ENCODE peak calls at places on chromosome 14, in seven cellular contexts. One of them, this sample, is unnamed.
A peak's percentile ranks its signal among the peaks of the same experiment; 100 is the strongest.

GRCh38 chr14:20692111-20692751 is 3.7 kb downstream of the ANG start:
- DNase-seq in neuronal stem cell: no peak
- DNase-seq in IMR-90: no peak
- DNase-seq in mesenchymal stem cell: no peak
- DNase-seq in mesendoderm: no peak
- DNase-seq in trophoblast cell: peak; percentile 75
- DNase-seq in H1: no peak
- DNase-seq in this sample: no peak

GRCh38 chr14:93137864-93138263 is 22.1 kb upstream of the ITPK1 start:
- DNase-seq in neuronal stem cell: no peak
- DNase-seq in IMR-90: peak; percentile 12
- DNase-seq in mesenchymal stem cell: no peak
- DNase-seq in mesendoderm: no peak
- DNase-seq in trophoblast cell: no peak
- DNase-seq in H1: no peak
- DNase-seq in this sample: peak; percentile 57

GRCh38 chr14:33842299-33842698 is 108.6 kb downstream of the EGLN3 start:
- DNase-seq in neuronal stem cell: no peak
- DNase-seq in IMR-90: no peak
- DNase-seq in mesenchymal stem cell: peak; percentile 17
- DNase-seq in mesendoderm: no peak
- DNase-seq in trophoblast cell: peak; percentile 55
- DNase-seq in H1: no peak
- DNase-seq in this sample: no peak

GRCh38 chr14:104393199-104393897 is 186.2 kb upstream of the C14orf180 start:
- DNase-seq in neuronal stem cell: no peak
- DNase-seq in IMR-90: no peak
- DNase-seq in mesenchymal stem cell: no peak
- DNase-seq in mesendoderm: no peak
- DNase-seq in trophoblast cell: no peak
- DNase-seq in H1: no peak
- DNase-seq in this sample: peak; percentile 20

GRCh38 chr14:53011053-53011462 is 60.2 kb upstream of the FERMT2 start:
- DNase-seq in neuronal stem cell: peak; percentile 56
- DNase-seq in IMR-90: peak; percentile 99
- DNase-seq in mesenchymal stem cell: peak; percentile 94
- DNase-seq in mesendoderm: peak; percentile 97
- DNase-seq in trophoblast cell: peak; percentile 36
- DNase-seq in H1: no peak
- DNase-seq in this sample: peak; percentile 59

GRCh38 chr14:21103165-21103709 is 2.4 kb downstream of the TMEM253 start:
- DNase-seq in neuronal stem cell: no peak
- DNase-seq in IMR-90: no peak
- DNase-seq in mesenchymal stem cell: no peak
- DNase-seq in mesendoderm: peak; percentile 50
- DNase-seq in trophoblast cell: no peak
- DNase-seq in H1: no peak
- DNase-seq in this sample: no peak

GRCh38 chr14:58716706-58717105 is 78.9 kb downstream of the DACT1 start:
- DNase-seq in neuronal stem cell: no peak
- DNase-seq in IMR-90: no peak
- DNase-seq in mesenchymal stem cell: peak; percentile 27
- DNase-seq in mesendoderm: no peak
- DNase-seq in trophoblast cell: no peak
- DNase-seq in H1: no peak
- DNase-seq in this sample: no peak

GRCh38 chr14:96297000-96297399 is 41.0 kb downstream of the BDKRB1 start:
- DNase-seq in neuronal stem cell: no peak
- DNase-seq in IMR-90: peak; percentile 31
- DNase-seq in mesenchymal stem cell: no peak
- DNase-seq in mesendoderm: no peak
- DNase-seq in trophoblast cell: peak; percentile 55
- DNase-seq in H1: no peak
- DNase-seq in this sample: no peak

GRCh38 chr14:49594347-49595089 is 4.2 kb upstream of the LRR1 start:
- DNase-seq in neuronal stem cell: no peak
- DNase-seq in IMR-90: peak; percentile 85
- DNase-seq in mesenchymal stem cell: peak; percentile 85
- DNase-seq in mesendoderm: no peak
- DNase-seq in trophoblast cell: no peak
- DNase-seq in H1: no peak
- DNase-seq in this sample: no peak

GRCh38 chr14:102805454-102805891 is 28.2 kb downstream of the TRAF3 start:
- DNase-seq in neuronal stem cell: no peak
- DNase-seq in IMR-90: peak; percentile 70
- DNase-seq in mesenchymal stem cell: peak; percentile 87
- DNase-seq in mesendoderm: peak; percentile 72
- DNase-seq in trophoblast cell: peak; percentile 92
- DNase-seq in H1: no peak
- DNase-seq in this sample: peak; percentile 54

GRCh38 chr14:28690029-28690683 is 76.4 kb upstream of the FOXG1 start:
- DNase-seq in neuronal stem cell: no peak
- DNase-seq in IMR-90: no peak
- DNase-seq in mesenchymal stem cell: no peak
- DNase-seq in mesendoderm: peak; percentile 7
- DNase-seq in trophoblast cell: no peak
- DNase-seq in H1: no peak
- DNase-seq in this sample: no peak
- H2BK120ac ChIP-seq in neuronal stem cell: no peak overlapping the region
- H2BK120ac ChIP-seq in IMR-90: no peak overlapping the region
- H2BK120ac ChIP-seq in mesenchymal stem cell: no peak overlapping the region
- H2BK120ac ChIP-seq in mesendoderm: no peak overlapping the region
- H2BK120ac ChIP-seq in trophoblast cell: no peak overlapping the region
- H2BK120ac ChIP-seq in H1: no peak overlapping the region
- H2BK120ac ChIP-seq in this sample: no peak overlapping the region

GRCh38 chr14:35509846-35510245 is 24.1 kb upstream of the INSM2 start:
- DNase-seq in neuronal stem cell: no peak
- DNase-seq in IMR-90: no peak
- DNase-seq in mesenchymal stem cell: no peak
- DNase-seq in mesendoderm: no peak
- DNase-seq in trophoblast cell: no peak
- DNase-seq in H1: no peak
- DNase-seq in this sample: no peak

GRCh38 chr14:35506927-35507326 is 27.0 kb upstream of the INSM2 start:
- DNase-seq in neuronal stem cell: no peak
- DNase-seq in IMR-90: peak; percentile 76
- DNase-seq in mesenchymal stem cell: no peak
- DNase-seq in mesendoderm: no peak
- DNase-seq in trophoblast cell: peak; percentile 16
- DNase-seq in H1: no peak
- DNase-seq in this sample: no peak

GRCh38 chr14:35515916-35516315 is 18.0 kb upstream of the INSM2 start:
- DNase-seq in neuronal stem cell: no peak
- DNase-seq in IMR-90: no peak
- DNase-seq in mesenchymal stem cell: no peak
- DNase-seq in mesendoderm: no peak
- DNase-seq in trophoblast cell: no peak
- DNase-seq in H1: no peak
- DNase-seq in this sample: no peak

DNA sequence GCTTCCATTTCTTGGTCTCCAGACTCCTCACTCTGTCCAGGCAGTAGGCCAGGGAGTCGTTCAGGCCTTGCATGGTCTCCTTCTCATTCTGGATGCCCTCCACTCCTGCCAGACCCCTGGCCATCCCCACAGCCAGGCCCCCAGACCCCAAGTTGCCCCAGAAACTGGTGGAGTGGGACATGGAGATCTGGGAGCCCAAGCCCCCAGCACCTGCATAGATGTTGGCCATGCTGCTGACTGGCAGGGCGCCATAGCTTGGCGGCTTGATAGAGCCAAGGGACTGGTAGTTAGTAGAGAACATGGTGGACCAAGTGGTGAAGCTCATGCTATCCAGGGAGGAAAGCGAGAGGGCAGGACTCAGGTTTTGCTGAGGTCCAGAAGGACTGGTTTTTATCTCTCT is 21.2 kb upstream of the INSM2 start:
- DNase-seq in neuronal stem cell: no peak
- DNase-seq in IMR-90: no peak
- DNase-seq in mesenchymal stem cell: no peak
- DNase-seq in mesendoderm: no peak
- DNase-seq in trophoblast cell: no peak
- DNase-seq in H1: no peak
- DNase-seq in this sample: no peak
- H2BK120ac ChIP-seq in neuronal stem cell: no peak overlapping the region
- H2BK120ac ChIP-seq in IMR-90: no peak overlapping the region
- H2BK120ac ChIP-seq in mesenchymal stem cell: no peak overlapping the region
- H2BK120ac ChIP-seq in mesendoderm: no peak overlapping the region
- H2BK120ac ChIP-seq in trophoblast cell: no peak overlapping the region
- H2BK120ac ChIP-seq in H1: no peak overlapping the region
- H2BK120ac ChIP-seq in this sample: no peak overlapping the region

DNA sequence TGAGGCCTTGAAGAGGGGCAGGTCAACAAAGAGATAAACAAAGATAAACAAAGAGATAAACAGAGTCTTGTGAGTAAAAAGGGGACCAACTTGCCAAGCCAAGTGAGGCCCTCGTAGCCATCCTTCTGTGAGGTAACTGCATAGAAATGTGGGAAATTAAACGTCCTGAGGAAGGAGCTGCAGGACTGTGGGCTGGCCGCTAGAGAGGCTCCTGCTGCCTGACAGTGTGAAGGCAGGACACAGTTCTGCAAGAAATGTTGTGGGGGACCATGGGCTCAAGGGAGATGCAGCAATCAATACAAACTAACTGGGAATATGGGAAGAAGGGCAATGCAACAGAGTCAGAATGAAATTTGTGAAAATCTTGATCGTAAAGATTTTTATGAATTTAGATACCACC is 91.9 kb downstream of the SLC8A3 start:
- DNase-seq in neuronal stem cell: no peak
- DNase-seq in IMR-90: peak; percentile 14
- DNase-seq in mesenchymal stem cell: no peak
- DNase-seq in mesendoderm: peak; percentile 63
- DNase-seq in trophoblast cell: peak; percentile 17
- DNase-seq in H1: no peak
- DNase-seq in this sample: peak; percentile 60
- H2BK120ac ChIP-seq in neuronal stem cell: no peak overlapping the region
- H2BK120ac ChIP-seq in IMR-90: no peak overlapping the region
- H2BK120ac ChIP-seq in mesenchymal stem cell: no peak overlapping the region
- H2BK120ac ChIP-seq in mesendoderm: no peak overlapping the region
- H2BK120ac ChIP-seq in trophoblast cell: no peak overlapping the region
- H2BK120ac ChIP-seq in H1: no peak overlapping the region
- H2BK120ac ChIP-seq in this sample: no peak overlapping the region

GRCh38 chr14:98954347-98955000 is 317.5 kb downstream of the BCL11B start:
- DNase-seq in neuronal stem cell: no peak
- DNase-seq in IMR-90: no peak
- DNase-seq in mesenchymal stem cell: no peak
- DNase-seq in mesendoderm: no peak
- DNase-seq in trophoblast cell: no peak
- DNase-seq in H1: peak; percentile 24
- DNase-seq in this sample: peak; percentile 8

GRCh38 chr14:98953544-98954346 is 318.3 kb downstream of the BCL11B start:
- DNase-seq in neuronal stem cell: no peak
- DNase-seq in IMR-90: no peak
- DNase-seq in mesenchymal stem cell: no peak
- DNase-seq in mesendoderm: no peak
- DNase-seq in trophoblast cell: peak; percentile 26
- DNase-seq in H1: peak; percentile 35
- DNase-seq in this sample: peak; percentile 22

GRCh38 chr14:98951031-98951430 is 321.0 kb downstream of the BCL11B start:
- DNase-seq in neuronal stem cell: no peak
- DNase-seq in IMR-90: no peak
- DNase-seq in mesenchymal stem cell: no peak
- DNase-seq in mesendoderm: no peak
- DNase-seq in trophoblast cell: no peak
- DNase-seq in H1: no peak
- DNase-seq in this sample: no peak

GRCh38 chr14:98951521-98952152 is 320.4 kb downstream of the BCL11B start:
- DNase-seq in neuronal stem cell: no peak
- DNase-seq in IMR-90: no peak
- DNase-seq in mesenchymal stem cell: no peak
- DNase-seq in mesendoderm: no peak
- DNase-seq in trophoblast cell: no peak
- DNase-seq in H1: no peak
- DNase-seq in this sample: peak; percentile 0

GRCh38 chr14:98952595-98953325 is 319.2 kb downstream of the BCL11B start:
- DNase-seq in neuronal stem cell: no peak
- DNase-seq in IMR-90: no peak
- DNase-seq in mesenchymal stem cell: no peak
- DNase-seq in mesendoderm: no peak
- DNase-seq in trophoblast cell: peak; percentile 20
- DNase-seq in H1: no peak
- DNase-seq in this sample: no peak
- H2BK120ac ChIP-seq in neuronal stem cell: no peak overlapping the region
- H2BK120ac ChIP-seq in IMR-90: no peak overlapping the region
- H2BK120ac ChIP-seq in mesenchymal stem cell: no peak overlapping the region
- H2BK120ac ChIP-seq in mesendoderm: no peak overlapping the region
- H2BK120ac ChIP-seq in trophoblast cell: no peak overlapping the region
- H2BK120ac ChIP-seq in H1: no peak overlapping the region
- H2BK120ac ChIP-seq in this sample: no peak overlapping the region

GRCh38 chr14:69010632-69011031 is 31.5 kb upstream of the ACTN1 start:
- DNase-seq in neuronal stem cell: no peak
- DNase-seq in IMR-90: no peak
- DNase-seq in mesenchymal stem cell: no peak
- DNase-seq in mesendoderm: no peak
- DNase-seq in trophoblast cell: no peak
- DNase-seq in H1: no peak
- DNase-seq in this sample: no peak

GRCh38 chr14:69017706-69018105 is 38.6 kb upstream of the ACTN1 start:
- DNase-seq in neuronal stem cell: no peak
- DNase-seq in IMR-90: no peak
- DNase-seq in mesenchymal stem cell: no peak
- DNase-seq in mesendoderm: no peak
- DNase-seq in trophoblast cell: no peak
- DNase-seq in H1: no peak
- DNase-seq in this sample: no peak

GRCh38 chr14:69013943-69014782 is 35.1 kb upstream of the ACTN1 start:
- DNase-seq in neuronal stem cell: no peak
- DNase-seq in IMR-90: peak; percentile 83
- DNase-seq in mesenchymal stem cell: peak; percentile 90
- DNase-seq in mesendoderm: peak; percentile 62
- DNase-seq in trophoblast cell: no peak
- DNase-seq in H1: no peak
- DNase-seq in this sample: peak; percentile 86

GRCh38 chr14:69012251-69012953 is 33.3 kb upstream of the ACTN1 start:
- DNase-seq in neuronal stem cell: no peak
- DNase-seq in IMR-90: peak; percentile 61
- DNase-seq in mesenchymal stem cell: peak; percentile 38
- DNase-seq in mesendoderm: no peak
- DNase-seq in trophoblast cell: no peak
- DNase-seq in H1: no peak
- DNase-seq in this sample: no peak

GRCh38 chr14:69014829-69015259 is 35.7 kb upstream of the ACTN1 start:
- DNase-seq in neuronal stem cell: no peak
- DNase-seq in IMR-90: peak; percentile 34
- DNase-seq in mesenchymal stem cell: peak; percentile 33
- DNase-seq in mesendoderm: no peak
- DNase-seq in trophoblast cell: no peak
- DNase-seq in H1: no peak
- DNase-seq in this sample: no peak
- H2BK120ac ChIP-seq in neuronal stem cell: no peak overlapping the region
- H2BK120ac ChIP-seq in IMR-90: peak overlapping the region; percentile 64
- H2BK120ac ChIP-seq in mesenchymal stem cell: peak overlapping the region; percentile 87
- H2BK120ac ChIP-seq in mesendoderm: no peak overlapping the region
- H2BK120ac ChIP-seq in trophoblast cell: no peak overlapping the region
- H2BK120ac ChIP-seq in H1: no peak overlapping the region
- H2BK120ac ChIP-seq in this sample: no peak overlapping the region

GRCh38 chr14:60510976-60511599 is 2.1 kb downstream of the SIX6 start:
- DNase-seq in neuronal stem cell: peak; percentile 51
- DNase-seq in IMR-90: no peak
- DNase-seq in mesenchymal stem cell: no peak
- DNase-seq in mesendoderm: no peak
- DNase-seq in trophoblast cell: no peak
- DNase-seq in H1: peak; percentile 65
- DNase-seq in this sample: peak; percentile 41
- H2BK120ac ChIP-seq in neuronal stem cell: no peak overlapping the region
- H2BK120ac ChIP-seq in IMR-90: no peak overlapping the region
- H2BK120ac ChIP-seq in mesenchymal stem cell: no peak overlapping the region
- H2BK120ac ChIP-seq in mesendoderm: no peak overlapping the region
- H2BK120ac ChIP-seq in trophoblast cell: no peak overlapping the region
- H2BK120ac ChIP-seq in H1: no peak overlapping the region
- H2BK120ac ChIP-seq in this sample: no peak overlapping the region

This sample was measured in H9.